ENCODE peak calls at places on chromosomes 13 and 19, in eight cellular contexts. O, T, Y, M, X, G, P and B are unnamed samples.

GRCh38 chr19:1874554-1875185 is 10.6 kb downstream of the ABHD17A start:
- DNase-seq in X (no peak), P (no peak), Y (no peak), M (no peak), T (no peak), G (no peak), O (no peak), B (peak)

GRCh38 chr19:38878575-38879399 is 712 bp upstream of the RINL start:
- DNase-seq in M (no peak), P (no peak), Y (no peak), G (no peak), O (no peak), X (no peak), T (no peak), B (no peak)

GRCh38 chr13:23701646-23702045 is 131.4 kb downstream of the TNFRSF19 start:
- DNase-seq in Y (peak), M (no peak), G (peak), X (peak), T (peak), P (peak), O (no peak), B (peak)

GRCh38 chr13:81745391-81745790 is 1404.5 kb upstream of the SPRY2 start:
- DNase-seq in G (no peak), M (no peak), T (no peak), O (no peak), P (no peak), Y (no peak), X (no peak), B (no peak)

GRCh38 chr19:12872941-12873890 is 8.0 kb downstream of the DNASE2 start:
- DNase-seq in P (no peak), M (no peak), T (peak), G (peak), Y (peak), X (no peak), O (no peak), B (peak)

GRCh38 chr13:50127017-50127725 is 111.9 kb downstream of the KCNRG start:
- DNase-seq in G (peak), X (no peak), M (peak), Y (peak), P (peak), O (no peak), T (peak), B (peak)

GRCh38 chr19:48556825-48557224 is 4.9 kb downstream of the SULT2B1 start:
- DNase-seq in G (no peak), O (no peak), M (no peak), X (no peak), Y (no peak), P (no peak), T (no peak), B (no peak)

GRCh38 chr13:42574011-42574410 is at the start of gene TNFSF11:
- DNase-seq in M (peak), Y (no peak), X (no peak), O (no peak), T (peak), P (no peak), G (no peak), B (no peak)

GRCh38 chr13:20119960-20120359 is 40.9 kb downstream of the GJA3 start:
- DNase-seq in Y (no peak), G (no peak), O (no peak), T (no peak), X (no peak), P (no peak), M (no peak), B (no peak)

GRCh38 chr19:48353682-48354081 is 10.1 kb downstream of the TMEM143 start:
- DNase-seq in T (peak), P (no peak), M (no peak), X (no peak), Y (no peak), O (no peak), G (no peak), B (no peak)

GRCh38 chr19:13906525-13906904 is 514 bp downstream of the CC2D1A start:
- DNase-seq in T (peak), O (no peak), X (no peak), G (peak), M (no peak), Y (peak), P (peak), B (no peak)

GRCh38 chr19:44845612-44846454 is at the start of gene NECTIN2:
- DNase-seq in O (peak), T (peak), Y (peak), G (peak), P (peak), M (peak), X (peak), B (peak)
- TF ChIP-seq CTCF in O (peak), T (peak), Y (peak), G (peak), P (peak), M (peak), X (peak), B (peak)

DNA sequence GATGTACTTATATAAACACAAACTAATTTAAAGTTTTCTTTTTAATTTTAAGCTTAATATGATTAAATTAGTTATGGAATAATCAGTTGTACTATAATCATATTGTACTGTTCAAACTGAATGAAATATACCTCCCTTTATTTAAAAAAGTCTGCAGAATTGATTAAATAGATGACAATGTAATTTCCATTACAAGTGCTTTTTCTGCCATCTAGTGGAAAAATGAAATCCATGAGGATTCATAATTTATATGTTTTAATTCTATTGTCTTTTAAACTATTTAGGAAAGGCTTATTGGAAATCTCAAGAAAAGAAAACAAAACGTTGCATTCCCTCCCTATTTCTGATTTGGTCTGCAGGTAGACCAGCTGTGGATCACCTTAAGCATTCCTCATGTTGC is 30.8 kb downstream of the MZT1 start:
- DNase-seq in X (no peak), Y (no peak), M (no peak), O (no peak), T (peak), G (peak), P (no peak), B (peak)
- TF ChIP-seq CTCF in X (no peak), Y (peak), M (no peak), O (peak), T (peak), G (peak), P (peak), B (peak)

DNA sequence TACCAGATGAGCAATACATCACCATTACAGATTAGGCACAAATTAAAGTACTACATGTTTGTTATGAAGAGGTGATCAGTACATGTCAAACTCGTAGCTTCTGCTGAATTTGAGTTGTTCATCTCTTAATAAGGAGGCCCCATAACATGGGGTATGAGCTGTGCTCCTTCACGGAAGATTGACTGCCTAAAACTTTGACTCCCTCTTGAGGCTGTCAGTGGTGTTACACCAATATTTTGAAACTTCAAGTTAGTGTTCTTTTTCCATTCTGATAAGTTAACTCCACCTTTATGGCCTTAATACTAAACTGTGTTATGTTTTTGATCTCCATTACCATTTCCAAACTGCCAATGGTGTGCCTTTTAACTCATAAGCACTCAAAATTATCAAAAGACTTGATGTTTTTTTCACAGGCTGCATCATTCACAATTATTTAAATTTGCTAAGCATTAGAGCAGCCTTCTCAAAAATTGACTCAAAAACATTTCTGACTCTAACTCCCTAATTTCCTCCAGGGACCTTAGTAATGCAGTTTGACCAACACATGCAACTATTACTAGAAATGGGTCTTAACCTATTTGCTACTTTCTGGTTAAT is 1591.5 kb downstream of the PCDH9 start:
- DNase-seq in O (no peak), Y (no peak), X (peak), T (peak), M (peak), P (no peak), G (peak), B (peak)
- TF ChIP-seq CTCF in O (peak), Y (peak), X (peak), T (peak), M (peak), P (peak), G (peak), B (peak)

GRCh38 chr19:32464279-32464678 is 58.7 kb downstream of the DPY19L3 start:
- DNase-seq in X (no peak), T (peak), Y (no peak), M (no peak), O (no peak), P (no peak), G (peak), B (peak)
- TF ChIP-seq CTCF in X (peak), T (peak), Y (peak), M (no peak), O (peak), P (peak), G (peak), B (peak)

DNA sequence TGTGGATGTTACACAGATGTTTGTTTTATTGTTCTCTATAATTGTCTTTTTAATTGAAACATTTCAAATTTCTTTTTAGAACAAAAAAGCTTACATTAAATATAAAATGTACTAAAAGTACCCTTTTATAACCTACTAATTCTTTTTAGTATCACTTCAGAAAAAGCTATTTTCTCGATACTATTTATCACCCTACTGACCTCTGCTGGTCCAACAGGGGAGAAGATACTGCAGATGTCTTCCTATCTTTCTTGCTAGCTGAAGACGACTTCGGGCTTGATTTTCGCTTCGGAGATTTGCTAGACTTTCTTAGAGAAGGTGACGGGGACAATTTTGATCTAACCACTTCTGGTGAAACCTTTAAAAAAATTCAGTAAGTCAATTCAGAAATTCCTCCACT is 42.4 kb downstream of the ZC3H13 start:
- DNase-seq in O (no peak), X (no peak), T (peak), P (no peak), Y (no peak), M (peak), G (peak), B (peak)
- TF ChIP-seq CTCF in O (peak), X (peak), T (peak), P (no peak), Y (no peak), M (peak), G (peak), B (peak)